ENCODE peak calls at places on chromosomes 6 and 20, in seven cellular contexts. A is endodermal cell, U is sigmoid colon, H is endothelial cell, S is PC-3, F is upper lobe of right lung, I is MM.1S. Q is an unnamed sample.
A peak's percentile ranks its signal among the peaks of the same experiment; 100 is the strongest.

GRCh38 chr6:36040958-36041357 is 13.3 kb downstream of the MAPK14 start:
- DNase-seq in A (no peak), U (no peak), H (no peak), S (no peak), F (no peak), I (no peak), Q (no peak)

GRCh38 chr6:81562169-81562568 is 190.3 kb downstream of the TENT5A start:
- DNase-seq in A (no peak), U (no peak), H (no peak), S (peak; percentile 49), F (no peak), I (no peak), Q (peak; percentile 16)

GRCh38 chr6:115854866-115855665 is 205.6 kb downstream of the FRK start:
- DNase-seq in A (no peak), U (no peak), H (no peak), S (no peak), F (no peak), I (no peak), Q (no peak)

GRCh38 chr6:43468240-43468639 is 9.1 kb upstream of the TJAP1 start:
- DNase-seq in A (no peak), U (no peak), H (no peak), S (no peak), F (no peak), I (no peak), Q (no peak)

GRCh38 chr20:33796263-33796906 is 14.8 kb upstream of the CHMP4B start:
- DNase-seq in A (no peak), U (no peak), H (no peak), S (peak; percentile 95), F (peak; percentile 75), I (no peak), Q (peak; percentile 97)

GRCh38 chr20:31644701-31645100 is 7.0 kb downstream of the COX4I2 start:
- DNase-seq in A (no peak), U (no peak), H (no peak), S (no peak), F (no peak), I (no peak), Q (no peak)

GRCh38 chr20:36919715-36920333 is 31.7 kb downstream of the SAMHD1 start:
- DNase-seq in A (no peak), U (no peak), H (peak; percentile 41), S (peak; percentile 78), F (no peak), I (peak; percentile 59), Q (peak; percentile 64)

GRCh38 chr6:87393026-87393622 is 14.6 kb upstream of the CFAP206 start:
- DNase-seq in A (no peak), U (no peak), H (peak; percentile 16), S (peak; percentile 64), F (no peak), I (peak; percentile 71), Q (peak; percentile 38)

GRCh38 chr6:81362246-81362645 is 390.2 kb downstream of the TENT5A start:
- DNase-seq in A (no peak), U (no peak), H (no peak), S (peak; percentile 53), F (no peak), I (no peak), Q (no peak)

GRCh38 chr6:149897855-149898744 is at the start of gene RAET1E:
- DNase-seq in A (peak; percentile 42), U (no peak), H (no peak), S (no peak), F (peak; percentile 40), I (no peak), Q (peak; percentile 13)

GRCh38 chr6:155541976-155542375 is 86.3 kb upstream of the NOX3 start:
- DNase-seq in A (no peak), U (no peak), H (no peak), S (no peak), F (no peak), I (no peak), Q (no peak)

GRCh38 chr20:34896086-34896551 is 19.7 kb downstream of the ACSS2 start:
- DNase-seq in A (no peak), U (no peak), H (no peak), S (no peak), F (no peak), I (no peak), Q (no peak)

GRCh38 chr6:143743256-143744166 is 65.7 kb downstream of the PHACTR2 start:
- DNase-seq in A (no peak), U (peak; percentile 70), H (no peak), S (no peak), F (no peak), I (no peak), Q (no peak)

GRCh38 chr6:113920663-113921267 is 50.2 kb downstream of the HDAC2 start:
- DNase-seq in A (no peak), U (no peak), H (no peak), S (no peak), F (no peak), I (peak; percentile 27), Q (no peak)

GRCh38 chr6:9659848-9660247 is 755.0 kb downstream of the TFAP2A start:
- DNase-seq in A (no peak), U (no peak), H (no peak), S (no peak), F (no peak), I (no peak), Q (no peak)

GRCh38 chr20:2470432-2471193 is at the start of gene SNRPB:
- DNase-seq in A (peak; percentile 98), U (peak; percentile 99), H (peak; percentile 90), S (peak; percentile 99), F (peak; percentile 97), I (peak; percentile 99), Q (peak; percentile 91)

GRCh38 chr20:40008177-40008576 is 680.9 kb downstream of the MAFB start:
- DNase-seq in A (no peak), U (no peak), H (no peak), S (no peak), F (no peak), I (no peak), Q (no peak)

GRCh38 chr6:105936972-105937371 is 149.2 kb upstream of the PRDM1 start:
- DNase-seq in A (no peak), U (no peak), H (no peak), S (no peak), F (no peak), I (no peak), Q (no peak)

GRCh38 chr6:143060354-143060805 is 309 bp upstream of the AIG1 start:
- DNase-seq in A (peak; percentile 91), U (peak; percentile 91), H (peak; percentile 73), S (peak; percentile 67), F (peak; percentile 93), I (peak; percentile 59), Q (peak; percentile 76)

GRCh38 chr6:154201708-154202107 is 154.9 kb downstream of the IPCEF1 start:
- DNase-seq in A (no peak), U (no peak), H (no peak), S (no peak), F (no peak), I (no peak), Q (no peak)

DNA sequence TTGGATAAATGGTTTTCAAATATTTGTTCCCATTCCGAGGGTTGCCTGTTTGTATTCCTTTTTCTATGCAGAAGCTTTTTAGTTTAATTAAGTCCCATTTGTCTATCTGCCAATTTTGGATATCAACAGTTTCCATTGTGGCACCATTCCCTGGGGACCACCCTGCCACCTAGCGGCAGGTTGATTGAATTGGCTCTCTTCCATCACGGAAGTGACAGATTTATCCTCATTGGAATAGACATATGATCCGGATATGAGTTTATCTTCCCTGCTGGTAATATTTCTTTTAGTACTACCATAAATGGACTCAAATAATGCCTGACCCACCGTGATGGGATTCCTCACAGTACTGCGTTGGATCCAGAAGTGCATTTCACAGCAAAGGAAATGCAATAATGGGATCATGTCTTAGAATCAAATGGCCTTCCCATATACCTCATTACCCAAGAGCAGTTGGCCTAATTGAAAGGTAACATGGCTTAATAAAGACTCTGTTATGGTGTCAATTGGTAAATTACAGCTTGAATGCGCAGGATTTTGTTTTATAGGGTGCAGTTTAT is 327.0 kb downstream of the BMP2 start:
- DNase-seq in A (peak; percentile 73), U (no peak), H (peak; percentile 68), S (peak; percentile 71), F (no peak), I (peak; percentile 32), Q (peak; percentile 60)
- TF ChIP-seq CTCF in A (peak; percentile 98), U (no peak), H (peak; percentile 89), S (peak; percentile 81), F (peak; percentile 61), I (peak; percentile 86), Q (peak; percentile 57)

DNA sequence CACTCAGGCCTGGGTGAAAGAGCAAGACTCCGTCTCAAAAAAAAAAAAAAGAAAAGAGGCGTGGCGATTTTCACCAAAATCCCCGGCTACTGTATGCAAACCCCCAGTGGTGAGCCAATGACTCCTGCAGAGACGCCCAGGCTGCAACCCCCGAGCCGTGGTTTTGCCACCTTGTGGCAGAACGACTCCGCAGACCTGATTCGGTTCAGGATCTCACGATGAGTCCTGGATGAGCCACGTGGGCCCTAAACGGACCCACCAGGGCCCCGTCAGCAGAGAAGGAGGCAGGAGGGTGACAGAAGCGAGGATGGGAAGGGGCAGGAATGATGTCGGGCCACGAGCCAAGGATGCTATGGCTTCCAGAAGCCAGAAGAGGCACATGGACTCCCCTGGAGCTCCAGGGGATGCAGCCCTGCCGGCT is 42.5 kb downstream of the SLC2A4RG start:
- DNase-seq in A (no peak), U (no peak), H (no peak), S (peak; percentile 59), F (no peak), I (peak; percentile 36), Q (no peak)
- TF ChIP-seq CTCF in A (peak; percentile 18), U (no peak), H (no peak), S (peak; percentile 49), F (no peak), I (peak; percentile 11), Q (no peak)

DNA sequence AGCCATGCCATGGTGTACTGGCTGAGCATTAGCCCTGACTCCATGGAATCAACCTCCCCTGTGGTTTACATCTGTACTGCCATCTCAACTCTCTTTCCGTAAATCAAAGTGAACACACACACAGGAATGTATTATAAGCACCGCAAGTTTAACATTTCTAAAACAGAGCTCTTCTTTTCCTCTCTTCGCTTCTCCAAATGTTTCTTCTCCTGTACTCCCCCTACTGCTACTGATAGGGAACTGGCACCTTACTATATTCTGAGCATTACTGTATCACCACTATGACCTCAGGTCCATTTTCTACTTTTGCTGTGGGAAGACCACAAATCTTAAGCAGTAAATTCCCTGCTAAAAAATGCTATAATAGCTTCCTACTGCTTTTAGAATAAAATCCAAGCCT is 101.2 kb downstream of the NUS1 start:
- DNase-seq in A (no peak), U (no peak), H (no peak), S (no peak), F (no peak), I (no peak), Q (no peak)
- TF ChIP-seq CTCF in A (peak; percentile 73), U (no peak), H (peak; percentile 29), S (peak; percentile 41), F (peak; percentile 23), I (peak; percentile 31), Q (no peak)

DNA sequence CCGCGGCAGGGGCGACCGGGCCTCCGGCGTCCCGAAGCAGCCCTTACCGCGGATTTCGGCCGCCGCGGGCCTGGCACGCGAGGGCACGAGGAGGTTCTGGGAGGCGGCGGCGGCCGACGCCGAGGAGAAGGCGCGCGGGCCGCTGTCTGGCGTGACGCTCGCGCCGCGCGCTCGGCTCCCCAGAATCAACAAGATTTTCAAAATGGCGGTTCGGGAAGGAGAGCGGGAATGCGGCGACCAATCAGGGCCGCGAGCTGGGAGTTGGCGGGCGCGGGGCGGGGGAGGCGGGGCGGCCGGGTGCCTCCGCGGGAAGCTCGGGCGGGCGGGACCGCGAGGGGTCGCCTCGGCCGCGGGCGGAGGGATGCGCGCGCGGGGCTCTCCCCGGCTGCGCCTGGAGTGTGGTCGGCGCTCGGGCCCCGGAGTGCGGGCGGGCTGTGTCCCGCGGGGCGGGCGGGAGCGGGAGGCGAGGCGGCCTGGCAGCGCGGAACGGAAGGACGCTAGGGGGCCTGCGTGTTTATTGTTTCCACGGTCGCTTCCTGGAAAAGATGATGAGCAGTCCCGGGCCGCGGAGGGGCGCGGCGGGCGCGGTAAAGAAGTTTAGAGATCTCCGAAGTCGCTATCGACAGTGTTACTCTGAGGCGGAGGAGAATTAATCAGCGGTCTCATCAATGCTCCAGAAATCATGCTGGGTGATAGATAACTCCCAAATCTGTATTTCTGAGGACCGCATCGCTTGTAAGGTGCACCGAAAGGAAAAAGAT is at the start of gene DEK:
- DNase-seq in A (peak; percentile 95), U (peak; percentile 94), H (peak; percentile 89), S (peak; percentile 80), F (peak; percentile 92), I (peak; percentile 68), Q (peak; percentile 72)
- TF ChIP-seq CTCF in A (peak; percentile 68), U (peak; percentile 53), H (peak; percentile 11), S (peak; percentile 54), F (peak; percentile 52), I (peak; percentile 38), Q (no peak)